ENCODE peak calls at places on chromosomes 4 and X, in nine cellular contexts. C is fibroblast of pulmonary artery; L is HCT116; V is activated CD8-positive, alpha-beta memory T cell treated with anti-CD3 and anti-CD28 coated beads for 48 hours; U is activated naive CD4-positive, alpha-beta T cell; G is lower lobe of right lung; M is IMR-90; A is NCI-H1092 treated with DMSO at 0.1 percent for 48 hours; Q is right lobe of liver. P is an unnamed sample.

GRCh38 chrX:153643431-153644351 is 3.3 kb upstream of the DUSP9 start:
- DNase-seq in C (no peak), L (no peak), V (no peak), U (no peak), G (no peak), M (no peak), A (no peak), Q (no peak), P (no peak)

GRCh38 chrX:68490644-68491043 is 8.2 kb upstream of the YIPF6 start:
- DNase-seq in C (peak; percentile 39), L (no peak), V (no peak), U (no peak), G (no peak), M (peak; percentile 14), A (no peak), Q (no peak), P (no peak)

GRCh38 chr4:139988863-139989765 is 164.9 kb downstream of the MAML3 start:
- DNase-seq in C (peak; percentile 92), L (peak; percentile 82), V (peak; percentile 13), U (no peak), G (no peak), M (peak; percentile 97), A (no peak), Q (peak; percentile 30), P (no peak)

GRCh38 chrX:139828830-139829229 is 104.0 kb downstream of the ATP11C start:
- DNase-seq in C (no peak), L (no peak), V (no peak), U (no peak), G (no peak), M (no peak), A (no peak), Q (no peak), P (no peak)

GRCh38 chrX:49064303-49064702 is 5.5 kb downstream of the CCDC120 start:
- DNase-seq in C (no peak), L (no peak), V (no peak), U (no peak), G (no peak), M (no peak), A (no peak), Q (no peak), P (no peak)

GRCh38 chrX:14936561-14936960 is 63.3 kb downstream of the MOSPD2 start:
- DNase-seq in C (peak; percentile 70), L (peak; percentile 24), V (no peak), U (no peak), G (peak; percentile 35), M (peak; percentile 81), A (no peak), Q (no peak), P (no peak)

GRCh38 chr4:25672756-25673155 is 17.1 kb downstream of the SLC34A2 start:
- DNase-seq in C (no peak), L (no peak), V (no peak), U (no peak), G (no peak), M (no peak), A (no peak), Q (no peak), P (no peak)

GRCh38 chrX:69178592-69178991 is 13.3 kb upstream of the PJA1 start:
- DNase-seq in C (no peak), L (no peak), V (no peak), U (no peak), G (no peak), M (no peak), A (peak; percentile 34), Q (no peak), P (no peak)

GRCh38 chr4:99300934-99301333 is 10.1 kb upstream of the ADH1A start:
- DNase-seq in C (peak; percentile 99), L (no peak), V (no peak), U (no peak), G (peak; percentile 71), M (peak; percentile 97), A (peak; percentile 3), Q (peak; percentile 68), P (no peak)

GRCh38 chrX:48573690-48574269 is 504 bp upstream of the RBM3 start:
- DNase-seq in C (no peak), L (no peak), V (no peak), U (no peak), G (peak; percentile 46), M (no peak), A (peak; percentile 46), Q (peak; percentile 59), P (peak; percentile 97)

GRCh38 chr4:147487616-147488015 is 6.7 kb downstream of the EDNRA start:
- DNase-seq in C (no peak), L (no peak), V (no peak), U (no peak), G (no peak), M (no peak), A (no peak), Q (no peak), P (no peak)

GRCh38 chr4:108144451-108144850 is 24.3 kb downstream of the LEF1 start:
- DNase-seq in C (no peak), L (no peak), V (no peak), U (no peak), G (no peak), M (no peak), A (no peak), Q (no peak), P (no peak)

GRCh38 chr4:56215138-56215793 is 172.0 kb downstream of the AASDH start:
- DNase-seq in C (peak; percentile 31), L (no peak), V (no peak), U (no peak), G (no peak), M (no peak), A (no peak), Q (no peak), P (no peak)

GRCh38 chr4:7451434-7451789 is 16.7 kb upstream of the PSAPL1 start:
- DNase-seq in C (no peak), L (no peak), V (no peak), U (no peak), G (no peak), M (no peak), A (no peak), Q (no peak), P (no peak)

GRCh38 chr4:145388043-145388442 is 93.6 kb upstream of the SMAD1 start:
- DNase-seq in C (peak; percentile 6), L (no peak), V (no peak), U (no peak), G (no peak), M (no peak), A (no peak), Q (no peak), P (no peak)

GRCh38 chr4:77818077-77818666 is 996 bp downstream of the CNOT6L start:
- DNase-seq in C (peak; percentile 85), L (peak; percentile 60), V (no peak), U (no peak), G (peak; percentile 85), M (peak; percentile 83), A (peak; percentile 80), Q (peak; percentile 78), P (peak; percentile 51)

GRCh38 chr4:1193206-1194027 is 21.0 kb upstream of the SPON2 start:
- DNase-seq in C (peak; percentile 31), L (no peak), V (no peak), U (no peak), G (no peak), M (no peak), A (no peak), Q (peak; percentile 20), P (no peak)